ENCODE peak calls at places on chromosomes 7 and 10, in four cellular contexts. One of them, this sample, is unnamed.
A peak's percentile ranks its signal among the peaks of the same experiment; 100 is the strongest.

GRCh38 chr10:116694253-116694926 is 48.0 kb downstream of the HSPA12A start:
- DNase-seq in NCI-H69: peak; percentile 12
- DNase-seq in heart left ventricle: no peak
- DNase-seq in sciatic nerve: no peak
- DNase-seq in this sample: no peak

GRCh38 chr7:30594055-30594539 is 581 bp upstream of the GARS1 start:
- DNase-seq in NCI-H69: peak; percentile 80
- DNase-seq in sciatic nerve: no peak
- DNase-seq in heart left ventricle: no peak
- DNase-seq in this sample: peak; percentile 32

GRCh38 chr7:18425873-18426520 is 69.6 kb upstream of the HDAC9 start:
- DNase-seq in sciatic nerve: no peak
- DNase-seq in NCI-H69: no peak
- DNase-seq in heart left ventricle: no peak
- DNase-seq in this sample: no peak

GRCh38 chr10:52539463-52539862 is 225.4 kb downstream of the DKK1 start:
- DNase-seq in heart left ventricle: no peak
- DNase-seq in NCI-H69: no peak
- DNase-seq in sciatic nerve: no peak
- DNase-seq in this sample: no peak

GRCh38 chr7:133742709-133743538 is 384.2 kb upstream of the LRGUK start:
- DNase-seq in sciatic nerve: no peak
- DNase-seq in NCI-H69: peak; percentile 75
- DNase-seq in heart left ventricle: no peak
- DNase-seq in this sample: no peak

GRCh38 chr7:128725524-128725923 is 13.6 kb upstream of the CALU start:
- DNase-seq in sciatic nerve: no peak
- DNase-seq in heart left ventricle: no peak
- DNase-seq in NCI-H69: no peak
- DNase-seq in this sample: no peak

GRCh38 chr10:128310966-128311658 is 184.9 kb upstream of the MKI67 start:
- DNase-seq in heart left ventricle: no peak
- DNase-seq in sciatic nerve: no peak
- DNase-seq in NCI-H69: no peak
- DNase-seq in this sample: no peak

GRCh38 chr7:1523838-1524237 is 6.7 kb upstream of the MAFK start:
- DNase-seq in NCI-H69: no peak
- DNase-seq in sciatic nerve: no peak
- DNase-seq in heart left ventricle: no peak
- DNase-seq in this sample: peak; percentile 66

GRCh38 chr10:103493362-103493871 is at the start of gene NEURL1:
- DNase-seq in sciatic nerve: no peak
- DNase-seq in NCI-H69: peak; percentile 78
- DNase-seq in heart left ventricle: no peak
- DNase-seq in this sample: no peak

GRCh38 chr10:11678074-11678793 is 63.9 kb upstream of the ECHDC3 start:
- DNase-seq in heart left ventricle: no peak
- DNase-seq in NCI-H69: peak; percentile 26
- DNase-seq in sciatic nerve: no peak
- DNase-seq in this sample: no peak

GRCh38 chr10:11330383-11331020 is 280.9 kb downstream of the USP6NL start:
- DNase-seq in sciatic nerve: no peak
- DNase-seq in heart left ventricle: no peak
- DNase-seq in NCI-H69: no peak
- DNase-seq in this sample: no peak

GRCh38 chr10:86255405-86256251 is 111.0 kb downstream of the GRID1 start:
- DNase-seq in sciatic nerve: peak; percentile 23
- DNase-seq in NCI-H69: no peak
- DNase-seq in heart left ventricle: no peak
- DNase-seq in this sample: peak; percentile 37

GRCh38 chr7:598899-599298 is 79.3 kb upstream of the PDGFA start:
- DNase-seq in sciatic nerve: no peak
- DNase-seq in heart left ventricle: peak; percentile 60
- DNase-seq in NCI-H69: no peak
- DNase-seq in this sample: no peak

GRCh38 chr7:121985476-121985875 is 112.5 kb downstream of the PTPRZ1 start:
- DNase-seq in NCI-H69: peak; percentile 53
- DNase-seq in heart left ventricle: no peak
- DNase-seq in sciatic nerve: no peak
- DNase-seq in this sample: no peak

GRCh38 chr7:104192434-104192833 is 15.4 kb downstream of the ORC5 start:
- DNase-seq in heart left ventricle: no peak
- DNase-seq in NCI-H69: no peak
- DNase-seq in sciatic nerve: no peak
- DNase-seq in this sample: no peak

GRCh38 chr7:100825760-100826545 is 1.4 kb downstream of the EPHB4 start:
- DNase-seq in sciatic nerve: no peak
- DNase-seq in NCI-H69: peak; percentile 44
- DNase-seq in heart left ventricle: no peak
- DNase-seq in this sample: no peak

GRCh38 chr10:127997937-127998336 is 91.0 kb downstream of the PTPRE start:
- DNase-seq in sciatic nerve: no peak
- DNase-seq in heart left ventricle: no peak
- DNase-seq in NCI-H69: no peak
- DNase-seq in this sample: no peak

GRCh38 chr10:74103560-74104248 is 46.9 kb downstream of the AP3M1 start:
- DNase-seq in heart left ventricle: no peak
- DNase-seq in NCI-H69: peak; percentile 32
- DNase-seq in sciatic nerve: no peak
- DNase-seq in this sample: no peak

GRCh38 chr10:88791924-88792323 is 10.6 kb upstream of the LIPM start:
- DNase-seq in NCI-H69: peak; percentile 55
- DNase-seq in sciatic nerve: no peak
- DNase-seq in heart left ventricle: no peak
- DNase-seq in this sample: no peak

GRCh38 chr10:27636816-27637215 is 108.8 kb downstream of the MKX start:
- DNase-seq in heart left ventricle: no peak
- DNase-seq in sciatic nerve: no peak
- DNase-seq in NCI-H69: no peak
- DNase-seq in this sample: no peak

GRCh38 chr10:17062493-17063487 is 66.8 kb downstream of the CUBN start:
- DNase-seq in NCI-H69: no peak
- DNase-seq in sciatic nerve: no peak
- DNase-seq in heart left ventricle: no peak
- DNase-seq in this sample: peak; percentile 33

GRCh38 chr10:72261323-72262018 is 12.3 kb upstream of the DDIT4 start:
- DNase-seq in heart left ventricle: no peak
- DNase-seq in NCI-H69: peak; percentile 66
- DNase-seq in sciatic nerve: no peak
- DNase-seq in this sample: no peak

GRCh38 chr10:132614431-132615341 is 77.1 kb downstream of the INPP5A start:
- DNase-seq in sciatic nerve: no peak
- DNase-seq in heart left ventricle: peak; percentile 51
- DNase-seq in NCI-H69: no peak
- DNase-seq in this sample: no peak

GRCh38 chr7:100829150-100829716 is 1.9 kb upstream of the EPHB4 start:
- DNase-seq in NCI-H69: no peak
- DNase-seq in sciatic nerve: no peak
- DNase-seq in heart left ventricle: peak; percentile 71
- DNase-seq in this sample: no peak

GRCh38 chr7:138324905-138325304 is 135.2 kb upstream of the TRIM24 start:
- DNase-seq in heart left ventricle: no peak
- DNase-seq in sciatic nerve: no peak
- DNase-seq in NCI-H69: no peak
- DNase-seq in this sample: no peak

GRCh38 chr10:88004451-88004850 is 141.0 kb downstream of the PTEN start:
- DNase-seq in sciatic nerve: no peak
- DNase-seq in NCI-H69: no peak
- DNase-seq in heart left ventricle: no peak
- DNase-seq in this sample: no peak

GRCh38 chr7:2639994-2640830 is 8.4 kb downstream of the TTYH3 start:
- DNase-seq in NCI-H69: no peak
- DNase-seq in sciatic nerve: no peak
- DNase-seq in heart left ventricle: peak; percentile 67
- DNase-seq in this sample: peak; percentile 67

This sample was measured in pancreas.